ENCODE peak calls at places on chromosomes 12 and 14, in seven cellular contexts. One of them, this sample, is unnamed.

GRCh38 chr14:53109028-53109687 is 44.0 kb downstream of the DDHD1 start:
- DNase-seq in CD4-positive, alpha-beta memory T cell: peak
- DNase-seq in heart right ventricle: no peak
- DNase-seq in dorsolateral prefrontal cortex: no peak
- DNase-seq in GM12865: peak
- DNase-seq in AG04450: no peak
- DNase-seq in fibroblast of the aortic adventitia: no peak
- DNase-seq in this sample: no peak

GRCh38 chr12:25692115-25693035 is 139.3 kb upstream of the LMNTD1 start:
- DNase-seq in heart right ventricle: no peak
- DNase-seq in CD4-positive, alpha-beta memory T cell: no peak
- DNase-seq in fibroblast of the aortic adventitia: peak
- DNase-seq in dorsolateral prefrontal cortex: no peak
- DNase-seq in GM12865: no peak
- DNase-seq in AG04450: no peak
- DNase-seq in this sample: peak

GRCh38 chr14:51682411-51682810 is 30.7 kb downstream of the FRMD6 start:
- DNase-seq in AG04450: no peak
- DNase-seq in dorsolateral prefrontal cortex: no peak
- DNase-seq in fibroblast of the aortic adventitia: peak
- DNase-seq in GM12865: no peak
- DNase-seq in CD4-positive, alpha-beta memory T cell: no peak
- DNase-seq in heart right ventricle: no peak
- DNase-seq in this sample: no peak

GRCh38 chr12:82593901-82594396 is 92.8 kb upstream of the TMTC2 start:
- DNase-seq in CD4-positive, alpha-beta memory T cell: no peak
- DNase-seq in heart right ventricle: no peak
- DNase-seq in GM12865: peak
- DNase-seq in fibroblast of the aortic adventitia: no peak
- DNase-seq in AG04450: no peak
- DNase-seq in dorsolateral prefrontal cortex: no peak
- DNase-seq in this sample: no peak

GRCh38 chr12:18677189-18677588 is 60.6 kb downstream of the PLCZ1 start:
- DNase-seq in fibroblast of the aortic adventitia: peak
- DNase-seq in GM12865: no peak
- DNase-seq in CD4-positive, alpha-beta memory T cell: no peak
- DNase-seq in dorsolateral prefrontal cortex: no peak
- DNase-seq in AG04450: no peak
- DNase-seq in heart right ventricle: no peak
- DNase-seq in this sample: no peak

GRCh38 chr12:53049582-53050318 is at the start of gene TNS2:
- DNase-seq in AG04450: no peak
- DNase-seq in heart right ventricle: peak
- DNase-seq in fibroblast of the aortic adventitia: peak
- DNase-seq in dorsolateral prefrontal cortex: no peak
- DNase-seq in CD4-positive, alpha-beta memory T cell: no peak
- DNase-seq in GM12865: no peak
- DNase-seq in this sample: no peak

GRCh38 chr14:75328575-75328974 is 49.9 kb downstream of the FOS start:
- DNase-seq in dorsolateral prefrontal cortex: no peak
- DNase-seq in heart right ventricle: no peak
- DNase-seq in GM12865: no peak
- DNase-seq in fibroblast of the aortic adventitia: no peak
- DNase-seq in CD4-positive, alpha-beta memory T cell: no peak
- DNase-seq in AG04450: no peak
- DNase-seq in this sample: no peak

GRCh38 chr12:111788178-111788654 is 21.5 kb downstream of the ALDH2 start:
- DNase-seq in GM12865: peak
- DNase-seq in AG04450: no peak
- DNase-seq in dorsolateral prefrontal cortex: no peak
- DNase-seq in fibroblast of the aortic adventitia: peak
- DNase-seq in CD4-positive, alpha-beta memory T cell: no peak
- DNase-seq in heart right ventricle: peak
- DNase-seq in this sample: no peak

GRCh38 chr12:14905269-14906004 is 19.8 kb upstream of the MGP start:
- DNase-seq in GM12865: no peak
- DNase-seq in heart right ventricle: peak
- DNase-seq in CD4-positive, alpha-beta memory T cell: no peak
- DNase-seq in fibroblast of the aortic adventitia: peak
- DNase-seq in AG04450: no peak
- DNase-seq in dorsolateral prefrontal cortex: no peak
- DNase-seq in this sample: no peak

GRCh38 chr14:22339277-22339676 is 249.7 kb downstream of the DAD1 start:
- DNase-seq in CD4-positive, alpha-beta memory T cell: no peak
- DNase-seq in AG04450: peak
- DNase-seq in dorsolateral prefrontal cortex: peak
- DNase-seq in GM12865: no peak
- DNase-seq in heart right ventricle: peak
- DNase-seq in fibroblast of the aortic adventitia: peak
- DNase-seq in this sample: peak

GRCh38 chr14:76352639-76353281 is 23.2 kb upstream of the ESRRB start:
- DNase-seq in AG04450: no peak
- DNase-seq in CD4-positive, alpha-beta memory T cell: no peak
- DNase-seq in fibroblast of the aortic adventitia: peak
- DNase-seq in heart right ventricle: peak
- DNase-seq in GM12865: peak
- DNase-seq in dorsolateral prefrontal cortex: peak
- DNase-seq in this sample: no peak

GRCh38 chr12:126027816-126028215 is 962.6 kb downstream of the AACS start:
- DNase-seq in fibroblast of the aortic adventitia: peak
- DNase-seq in CD4-positive, alpha-beta memory T cell: no peak
- DNase-seq in dorsolateral prefrontal cortex: no peak
- DNase-seq in GM12865: no peak
- DNase-seq in AG04450: no peak
- DNase-seq in heart right ventricle: no peak
- DNase-seq in this sample: no peak

DNA sequence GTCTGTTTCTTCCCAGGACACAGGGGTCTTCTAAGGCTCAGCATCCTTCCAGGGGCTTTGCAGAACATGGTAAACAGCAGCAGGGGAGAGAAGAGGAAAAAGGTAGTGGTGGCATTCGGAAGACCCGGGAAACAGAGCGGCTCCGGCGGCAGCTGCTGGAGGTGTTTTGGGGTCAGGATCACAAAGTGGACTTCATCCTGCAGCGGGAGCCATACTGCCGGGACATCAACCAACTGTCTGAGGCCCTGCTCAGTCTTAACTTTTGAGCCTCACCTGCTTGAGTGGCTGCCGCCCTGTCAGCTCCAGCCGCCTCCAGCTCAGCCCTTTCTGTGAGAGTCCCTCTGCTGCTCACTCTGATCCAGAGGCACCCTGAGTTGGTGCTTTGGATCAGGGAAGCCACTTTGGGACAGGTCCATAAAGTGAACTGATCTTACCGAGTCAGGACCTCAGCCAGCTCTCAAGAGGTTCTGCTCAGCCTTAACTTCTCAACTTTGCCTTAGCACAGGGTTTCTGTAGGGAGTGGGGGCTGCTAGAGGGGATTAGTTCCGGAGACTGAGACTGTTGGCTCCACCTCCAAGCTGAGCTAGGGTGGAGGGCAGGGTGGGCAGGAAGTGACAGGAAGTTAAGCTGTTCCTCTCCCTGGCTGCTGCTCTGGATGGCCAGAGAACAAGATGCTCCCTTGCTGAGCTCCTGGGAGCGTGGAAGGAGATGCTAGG is 5.4 kb downstream of the SDR39U1 start:
- DNase-seq in dorsolateral prefrontal cortex: no peak
- DNase-seq in AG04450: no peak
- DNase-seq in fibroblast of the aortic adventitia: no peak
- DNase-seq in GM12865: no peak
- DNase-seq in heart right ventricle: no peak
- DNase-seq in CD4-positive, alpha-beta memory T cell: no peak
- DNase-seq in this sample: no peak
- H3K4me3 ChIP-seq in dorsolateral prefrontal cortex: no peak
- H3K4me3 ChIP-seq in AG04450: no peak
- H3K4me3 ChIP-seq in fibroblast of the aortic adventitia: no peak
- H3K4me3 ChIP-seq in GM12865: no peak
- H3K4me3 ChIP-seq in heart right ventricle: no peak
- H3K4me3 ChIP-seq in CD4-positive, alpha-beta memory T cell: no peak
- H3K4me3 ChIP-seq in this sample: no peak

DNA sequence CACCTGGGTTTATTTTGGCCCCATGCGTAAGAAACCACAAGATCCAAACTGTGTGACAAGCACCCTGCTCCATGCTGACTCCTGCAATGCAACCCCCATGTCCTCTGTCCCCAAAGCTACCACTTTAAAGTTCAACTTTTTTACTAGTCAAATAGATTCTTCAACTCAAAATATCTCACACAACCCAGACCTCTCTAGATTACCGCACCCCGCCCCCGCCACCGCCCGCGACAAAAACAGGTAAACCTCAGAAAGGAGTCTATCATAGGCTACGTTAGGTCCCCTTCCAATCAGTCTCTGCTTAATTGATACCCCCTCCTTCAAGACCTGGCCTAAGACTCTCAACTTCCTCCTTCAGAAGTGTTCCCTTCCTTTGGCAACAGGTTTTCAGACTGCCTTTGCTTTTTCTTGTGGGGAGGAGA is 2.2 kb downstream of the ZFP36L1 start:
- DNase-seq in fibroblast of the aortic adventitia: no peak
- DNase-seq in GM12865: no peak
- DNase-seq in dorsolateral prefrontal cortex: no peak
- DNase-seq in CD4-positive, alpha-beta memory T cell: peak
- DNase-seq in AG04450: no peak
- DNase-seq in heart right ventricle: no peak
- DNase-seq in this sample: no peak
- H3K4me3 ChIP-seq in fibroblast of the aortic adventitia: peak
- H3K4me3 ChIP-seq in GM12865: peak
- H3K4me3 ChIP-seq in dorsolateral prefrontal cortex: peak
- H3K4me3 ChIP-seq in CD4-positive, alpha-beta memory T cell: peak
- H3K4me3 ChIP-seq in AG04450: peak
- H3K4me3 ChIP-seq in heart right ventricle: peak
- H3K4me3 ChIP-seq in this sample: peak

DNA sequence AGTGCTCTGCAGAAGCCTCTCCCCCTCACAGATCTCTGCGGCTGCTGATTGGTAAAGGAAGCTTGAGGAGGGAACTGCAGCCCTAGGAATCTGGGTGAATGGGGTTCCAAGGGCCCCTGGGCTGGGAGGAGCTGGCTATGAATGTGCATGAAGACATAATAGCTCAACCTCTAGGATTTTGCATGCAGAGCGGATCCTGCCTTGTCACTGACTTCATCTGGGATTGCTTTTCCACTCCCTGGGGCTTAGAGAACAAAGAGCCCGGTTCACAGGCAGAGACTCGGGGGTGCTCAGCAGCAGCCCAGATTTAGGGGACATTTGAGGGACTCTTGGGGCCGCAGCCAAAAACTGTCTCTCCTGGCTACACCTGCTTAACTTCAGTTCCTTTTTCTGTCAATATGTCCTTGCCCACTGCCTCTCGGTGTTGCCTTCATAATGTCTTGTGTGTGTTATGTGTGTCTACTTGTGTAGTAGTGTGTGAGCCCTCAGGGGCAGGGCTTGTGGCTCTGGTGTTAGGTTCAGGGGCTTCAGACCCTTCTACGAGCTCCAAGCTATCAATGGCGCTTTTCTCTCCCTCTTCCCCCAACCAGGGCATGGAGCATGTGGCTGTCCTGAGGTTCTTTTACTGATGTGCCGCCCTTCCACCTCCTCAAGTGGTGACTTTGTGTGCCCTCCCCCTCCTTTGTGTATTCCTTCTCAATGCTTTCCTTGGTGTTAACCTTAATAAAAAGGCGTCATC is 1.9 kb downstream of the CCDC184 start:
- DNase-seq in CD4-positive, alpha-beta memory T cell: no peak
- DNase-seq in dorsolateral prefrontal cortex: peak
- DNase-seq in heart right ventricle: no peak
- DNase-seq in GM12865: no peak
- DNase-seq in AG04450: no peak
- DNase-seq in fibroblast of the aortic adventitia: no peak
- DNase-seq in this sample: no peak
- H3K4me3 ChIP-seq in CD4-positive, alpha-beta memory T cell: no peak
- H3K4me3 ChIP-seq in dorsolateral prefrontal cortex: peak
- H3K4me3 ChIP-seq in heart right ventricle: peak
- H3K4me3 ChIP-seq in GM12865: no peak
- H3K4me3 ChIP-seq in AG04450: no peak
- H3K4me3 ChIP-seq in fibroblast of the aortic adventitia: no peak
- H3K4me3 ChIP-seq in this sample: no peak

GRCh38 chr14:92770454-92770853 is 22.0 kb upstream of the LGMN start:
- DNase-seq in heart right ventricle: no peak
- DNase-seq in GM12865: peak
- DNase-seq in dorsolateral prefrontal cortex: no peak
- DNase-seq in CD4-positive, alpha-beta memory T cell: no peak
- DNase-seq in AG04450: no peak
- DNase-seq in fibroblast of the aortic adventitia: no peak
- DNase-seq in this sample: no peak
- H3K4me3 ChIP-seq in heart right ventricle: no peak
- H3K4me3 ChIP-seq in GM12865: no peak
- H3K4me3 ChIP-seq in dorsolateral prefrontal cortex: no peak
- H3K4me3 ChIP-seq in CD4-positive, alpha-beta memory T cell: no peak
- H3K4me3 ChIP-seq in AG04450: no peak
- H3K4me3 ChIP-seq in fibroblast of the aortic adventitia: no peak
- H3K4me3 ChIP-seq in this sample: no peak

GRCh38 chr14:101757064-101757838 is 4.3 kb upstream of the PPP2R5C start:
- DNase-seq in heart right ventricle: no peak
- DNase-seq in CD4-positive, alpha-beta memory T cell: no peak
- DNase-seq in dorsolateral prefrontal cortex: no peak
- DNase-seq in AG04450: no peak
- DNase-seq in GM12865: no peak
- DNase-seq in fibroblast of the aortic adventitia: no peak
- DNase-seq in this sample: no peak

GRCh38 chr14:101758913-101759593 is 2.5 kb upstream of the PPP2R5C start:
- DNase-seq in GM12865: no peak
- DNase-seq in heart right ventricle: no peak
- DNase-seq in AG04450: no peak
- DNase-seq in CD4-positive, alpha-beta memory T cell: no peak
- DNase-seq in dorsolateral prefrontal cortex: no peak
- DNase-seq in fibroblast of the aortic adventitia: no peak
- DNase-seq in this sample: no peak

GRCh38 chr14:101760138-101761011 is 1.1 kb upstream of the PPP2R5C start:
- DNase-seq in CD4-positive, alpha-beta memory T cell: peak
- DNase-seq in GM12865: peak
- DNase-seq in heart right ventricle: peak
- DNase-seq in dorsolateral prefrontal cortex: peak
- DNase-seq in AG04450: peak
- DNase-seq in fibroblast of the aortic adventitia: peak
- DNase-seq in this sample: peak

GRCh38 chr14:101755591-101756324 is 5.8 kb upstream of the PPP2R5C start:
- DNase-seq in AG04450: no peak
- DNase-seq in GM12865: no peak
- DNase-seq in heart right ventricle: no peak
- DNase-seq in fibroblast of the aortic adventitia: no peak
- DNase-seq in CD4-positive, alpha-beta memory T cell: no peak
- DNase-seq in dorsolateral prefrontal cortex: no peak
- DNase-seq in this sample: no peak

DNA sequence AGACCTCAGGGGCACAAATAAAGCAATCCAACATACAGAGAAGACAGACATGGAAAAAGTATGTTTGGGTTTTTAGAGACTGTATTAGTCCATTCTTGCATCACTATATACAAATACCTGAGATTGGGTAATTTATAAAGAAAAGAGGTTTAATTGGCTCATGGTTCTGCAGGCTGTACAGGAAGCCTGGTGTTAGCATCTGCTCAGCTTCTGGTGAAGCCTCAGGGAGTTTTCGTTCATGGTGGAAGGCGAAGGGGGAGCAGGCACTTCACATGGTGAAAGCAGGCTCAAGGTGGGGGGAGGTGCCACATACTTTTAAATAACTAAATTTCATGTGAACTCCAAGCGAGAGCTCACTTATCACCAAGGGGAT is 3.7 kb upstream of the PPP2R5C start:
- DNase-seq in GM12865: no peak
- DNase-seq in AG04450: no peak
- DNase-seq in CD4-positive, alpha-beta memory T cell: no peak
- DNase-seq in fibroblast of the aortic adventitia: no peak
- DNase-seq in dorsolateral prefrontal cortex: no peak
- DNase-seq in heart right ventricle: no peak
- DNase-seq in this sample: no peak
- H3K4me3 ChIP-seq in GM12865: no peak
- H3K4me3 ChIP-seq in AG04450: no peak
- H3K4me3 ChIP-seq in CD4-positive, alpha-beta memory T cell: no peak
- H3K4me3 ChIP-seq in fibroblast of the aortic adventitia: no peak
- H3K4me3 ChIP-seq in dorsolateral prefrontal cortex: no peak
- H3K4me3 ChIP-seq in heart right ventricle: no peak
- H3K4me3 ChIP-seq in this sample: no peak